ENCODE peak calls at places on chromosome 22, in seven cellular contexts. One of them, this sample, is unnamed.
A peak's percentile ranks its signal among the peaks of the same experiment; 100 is the strongest.

GRCh38 chr22:25357606-25358420 is 138.4 kb downstream of the CRYBB2 start:
- DNase-seq in lower leg skin: no peak
- DNase-seq in heart left ventricle: no peak
- DNase-seq in astrocyte of the spinal cord: no peak
- DNase-seq in HL-60: no peak
- DNase-seq in kidney: peak; percentile 46
- DNase-seq in cardiac fibroblast: no peak
- DNase-seq in this sample: peak; percentile 9

GRCh38 chr22:20153945-20154344 is 3.1 kb upstream of the CCDC188 start:
- DNase-seq in HL-60: no peak
- DNase-seq in kidney: no peak
- DNase-seq in lower leg skin: no peak
- DNase-seq in cardiac fibroblast: no peak
- DNase-seq in astrocyte of the spinal cord: no peak
- DNase-seq in heart left ventricle: no peak
- DNase-seq in this sample: no peak

GRCh38 chr22:46390652-46391301 is 55.3 kb downstream of the TRMU start:
- DNase-seq in astrocyte of the spinal cord: peak; percentile 14
- DNase-seq in lower leg skin: no peak
- DNase-seq in HL-60: no peak
- DNase-seq in kidney: peak; percentile 91
- DNase-seq in heart left ventricle: peak; percentile 63
- DNase-seq in cardiac fibroblast: peak; percentile 69
- DNase-seq in this sample: no peak

GRCh38 chr22:44188986-44189630 is 8.4 kb downstream of the PARVG start:
- DNase-seq in HL-60: no peak
- DNase-seq in heart left ventricle: no peak
- DNase-seq in lower leg skin: no peak
- DNase-seq in cardiac fibroblast: no peak
- DNase-seq in astrocyte of the spinal cord: no peak
- DNase-seq in kidney: peak; percentile 53
- DNase-seq in this sample: no peak

GRCh38 chr22:47556473-47556872 is 794.0 kb downstream of the TBC1D22A start:
- DNase-seq in cardiac fibroblast: no peak
- DNase-seq in HL-60: no peak
- DNase-seq in kidney: no peak
- DNase-seq in lower leg skin: no peak
- DNase-seq in heart left ventricle: no peak
- DNase-seq in astrocyte of the spinal cord: no peak
- DNase-seq in this sample: no peak

GRCh38 chr22:19233189-19233661 is 54.7 kb upstream of the SLC25A1 start:
- DNase-seq in kidney: no peak
- DNase-seq in cardiac fibroblast: no peak
- DNase-seq in HL-60: no peak
- DNase-seq in heart left ventricle: no peak
- DNase-seq in astrocyte of the spinal cord: no peak
- DNase-seq in lower leg skin: no peak
- DNase-seq in this sample: no peak

GRCh38 chr22:32494971-32495370 is 20.4 kb downstream of the FBXO7 start:
- DNase-seq in heart left ventricle: no peak
- DNase-seq in cardiac fibroblast: no peak
- DNase-seq in HL-60: no peak
- DNase-seq in kidney: no peak
- DNase-seq in astrocyte of the spinal cord: no peak
- DNase-seq in lower leg skin: no peak
- DNase-seq in this sample: no peak

GRCh38 chr22:47213571-47214230 is 451.3 kb downstream of the TBC1D22A start:
- DNase-seq in astrocyte of the spinal cord: no peak
- DNase-seq in cardiac fibroblast: peak; percentile 8
- DNase-seq in heart left ventricle: no peak
- DNase-seq in HL-60: peak; percentile 46
- DNase-seq in kidney: no peak
- DNase-seq in lower leg skin: no peak
- DNase-seq in this sample: no peak

GRCh38 chr22:48934446-48934845 is 893.2 kb downstream of the BRD1 start:
- DNase-seq in kidney: no peak
- DNase-seq in lower leg skin: no peak
- DNase-seq in heart left ventricle: no peak
- DNase-seq in cardiac fibroblast: no peak
- DNase-seq in astrocyte of the spinal cord: no peak
- DNase-seq in HL-60: no peak
- DNase-seq in this sample: no peak

GRCh38 chr22:19844423-19845368 is 10.0 kb downstream of the GNB1L start:
- DNase-seq in cardiac fibroblast: peak; percentile 67
- DNase-seq in lower leg skin: peak; percentile 60
- DNase-seq in kidney: peak; percentile 88
- DNase-seq in astrocyte of the spinal cord: no peak
- DNase-seq in heart left ventricle: peak; percentile 30
- DNase-seq in HL-60: peak; percentile 79
- DNase-seq in this sample: peak; percentile 82

GRCh38 chr22:48779661-48780596 is 1047.7 kb downstream of the BRD1 start:
- DNase-seq in lower leg skin: peak; percentile 4
- DNase-seq in cardiac fibroblast: no peak
- DNase-seq in astrocyte of the spinal cord: no peak
- DNase-seq in kidney: no peak
- DNase-seq in HL-60: no peak
- DNase-seq in heart left ventricle: no peak
- DNase-seq in this sample: no peak

GRCh38 chr22:38757464-38757757 is 1.6 kb upstream of the SUN2 start:
- DNase-seq in cardiac fibroblast: no peak
- DNase-seq in lower leg skin: no peak
- DNase-seq in astrocyte of the spinal cord: no peak
- DNase-seq in heart left ventricle: no peak
- DNase-seq in HL-60: no peak
- DNase-seq in kidney: peak; percentile 67
- DNase-seq in this sample: no peak
- H3K4me3 ChIP-seq in cardiac fibroblast: no peak overlapping the region
- H3K4me3 ChIP-seq in lower leg skin: no peak overlapping the region
- H3K4me3 ChIP-seq in astrocyte of the spinal cord: no peak overlapping the region
- H3K4me3 ChIP-seq in heart left ventricle: no peak overlapping the region
- H3K4me3 ChIP-seq in HL-60: peak overlapping the region; percentile 72
- H3K4me3 ChIP-seq in kidney: no peak overlapping the region
- H3K4me3 ChIP-seq in this sample: peak overlapping the region; percentile 72

DNA sequence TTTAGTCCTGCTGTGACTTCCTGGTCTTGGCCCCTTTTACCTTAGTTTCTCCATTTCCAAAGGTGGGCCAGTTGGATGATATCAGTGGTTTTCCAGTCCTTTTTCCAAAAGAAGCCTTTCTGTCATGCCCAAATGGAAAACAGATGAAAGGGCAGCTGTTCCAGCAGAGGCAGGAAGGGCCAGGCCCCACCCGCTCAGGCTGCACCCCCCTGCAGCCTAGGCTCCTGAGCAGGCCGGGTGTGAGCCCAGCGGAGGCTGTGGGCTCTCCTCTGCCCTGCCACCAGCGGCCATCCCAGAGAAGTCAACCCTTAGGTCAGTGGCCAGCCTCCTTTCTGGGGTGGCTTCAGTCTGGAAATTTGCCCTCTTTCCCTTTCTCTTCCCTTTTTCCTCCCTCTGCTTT is 32.7 kb upstream of the SUSD2 start:
- DNase-seq in HL-60: no peak
- DNase-seq in cardiac fibroblast: no peak
- DNase-seq in lower leg skin: no peak
- DNase-seq in kidney: no peak
- DNase-seq in heart left ventricle: no peak
- DNase-seq in astrocyte of the spinal cord: no peak
- DNase-seq in this sample: no peak
- TF ChIP-seq CTCF in HL-60: no peak
- TF ChIP-seq CTCF in cardiac fibroblast: no peak
- TF ChIP-seq CTCF in lower leg skin: no peak
- TF ChIP-seq CTCF in kidney: no peak
- TF ChIP-seq CTCF in heart left ventricle: no peak
- TF ChIP-seq CTCF in astrocyte of the spinal cord: no peak
- TF ChIP-seq CTCF in this sample: no peak

GRCh38 chr22:38213319-38214247 is 11.8 kb downstream of the MAFF start:
- DNase-seq in astrocyte of the spinal cord: no peak
- DNase-seq in HL-60: peak; percentile 62
- DNase-seq in lower leg skin: no peak
- DNase-seq in kidney: no peak
- DNase-seq in cardiac fibroblast: no peak
- DNase-seq in heart left ventricle: no peak
- DNase-seq in this sample: no peak
- H3K4me3 ChIP-seq in astrocyte of the spinal cord: no peak overlapping the region
- H3K4me3 ChIP-seq in HL-60: no peak overlapping the region
- H3K4me3 ChIP-seq in lower leg skin: no peak overlapping the region
- H3K4me3 ChIP-seq in kidney: no peak overlapping the region
- H3K4me3 ChIP-seq in cardiac fibroblast: no peak overlapping the region
- H3K4me3 ChIP-seq in heart left ventricle: peak overlapping the region; percentile 29
- H3K4me3 ChIP-seq in this sample: peak overlapping the region; percentile 40

GRCh38 chr22:29302681-29303465 is 3.6 kb upstream of the GAS2L1 start:
- DNase-seq in lower leg skin: no peak
- DNase-seq in cardiac fibroblast: no peak
- DNase-seq in HL-60: no peak
- DNase-seq in kidney: no peak
- DNase-seq in astrocyte of the spinal cord: no peak
- DNase-seq in heart left ventricle: no peak
- DNase-seq in this sample: no peak
- TF ChIP-seq CTCF in lower leg skin: no peak
- TF ChIP-seq CTCF in cardiac fibroblast: no peak
- TF ChIP-seq CTCF in HL-60: no peak
- TF ChIP-seq CTCF in kidney: no peak
- TF ChIP-seq CTCF in astrocyte of the spinal cord: no peak
- TF ChIP-seq CTCF in heart left ventricle: no peak
- TF ChIP-seq CTCF in this sample: no peak

GRCh38 chr22:23220485-23221350 is 40.4 kb downstream of the BCR start:
- DNase-seq in HL-60: peak; percentile 84
- DNase-seq in heart left ventricle: no peak
- DNase-seq in cardiac fibroblast: peak; percentile 87
- DNase-seq in kidney: peak; percentile 80
- DNase-seq in astrocyte of the spinal cord: no peak
- DNase-seq in lower leg skin: no peak
- DNase-seq in this sample: peak; percentile 59

GRCh38 chr22:23218053-23218866 is 38.0 kb downstream of the BCR start:
- DNase-seq in HL-60: no peak
- DNase-seq in astrocyte of the spinal cord: no peak
- DNase-seq in kidney: peak; percentile 74
- DNase-seq in cardiac fibroblast: no peak
- DNase-seq in lower leg skin: no peak
- DNase-seq in heart left ventricle: no peak
- DNase-seq in this sample: peak; percentile 48

GRCh38 chr22:23218867-23219251 is 38.5 kb downstream of the BCR start:
- DNase-seq in heart left ventricle: no peak
- DNase-seq in kidney: peak; percentile 92
- DNase-seq in HL-60: peak; percentile 76
- DNase-seq in astrocyte of the spinal cord: peak; percentile 71
- DNase-seq in cardiac fibroblast: peak; percentile 77
- DNase-seq in lower leg skin: no peak
- DNase-seq in this sample: peak; percentile 87

GRCh38 chr22:23219787-23220484 is 39.6 kb downstream of the BCR start:
- DNase-seq in HL-60: peak; percentile 89
- DNase-seq in kidney: peak; percentile 91
- DNase-seq in astrocyte of the spinal cord: peak; percentile 47
- DNase-seq in heart left ventricle: no peak
- DNase-seq in cardiac fibroblast: peak; percentile 26
- DNase-seq in lower leg skin: no peak
- DNase-seq in this sample: peak; percentile 69

DNA sequence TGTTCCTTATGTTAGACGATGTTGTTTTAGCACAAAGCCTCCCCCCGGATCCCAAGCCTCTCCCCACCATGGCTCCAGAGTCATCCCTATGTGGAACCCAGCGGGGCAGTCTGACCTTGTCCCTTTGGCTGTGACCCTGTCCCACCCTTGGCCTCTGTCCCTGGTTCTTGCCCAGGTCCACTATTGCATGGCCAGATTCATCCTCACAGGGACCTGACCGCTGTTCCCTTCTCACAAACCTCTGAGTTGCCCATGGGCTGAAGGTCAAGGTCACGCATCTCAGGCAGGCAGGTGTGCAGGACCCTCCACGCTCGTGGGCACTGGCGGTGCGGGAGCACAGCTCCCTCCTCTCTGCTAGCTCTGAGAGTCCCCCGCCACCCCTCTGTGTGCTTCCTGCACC is 39.0 kb downstream of the BCR start:
- DNase-seq in astrocyte of the spinal cord: no peak
- DNase-seq in heart left ventricle: no peak
- DNase-seq in HL-60: no peak
- DNase-seq in cardiac fibroblast: no peak
- DNase-seq in lower leg skin: no peak
- DNase-seq in kidney: peak; percentile 68
- DNase-seq in this sample: no peak
- H3K4me3 ChIP-seq in astrocyte of the spinal cord: no peak overlapping the region
- H3K4me3 ChIP-seq in heart left ventricle: peak overlapping the region; percentile 7
- H3K4me3 ChIP-seq in HL-60: no peak overlapping the region
- H3K4me3 ChIP-seq in cardiac fibroblast: no peak overlapping the region
- H3K4me3 ChIP-seq in lower leg skin: no peak overlapping the region
- H3K4me3 ChIP-seq in kidney: no peak overlapping the region
- H3K4me3 ChIP-seq in this sample: no peak overlapping the region

GRCh38 chr22:42078469-42079318 is 806 bp upstream of the SMDT1 start:
- DNase-seq in lower leg skin: no peak
- DNase-seq in HL-60: no peak
- DNase-seq in heart left ventricle: no peak
- DNase-seq in astrocyte of the spinal cord: peak; percentile 7
- DNase-seq in cardiac fibroblast: peak; percentile 42
- DNase-seq in kidney: peak; percentile 86
- DNase-seq in this sample: peak; percentile 60
- TF ChIP-seq CTCF in lower leg skin: no peak
- TF ChIP-seq CTCF in HL-60: no peak
- TF ChIP-seq CTCF in heart left ventricle: no peak
- TF ChIP-seq CTCF in astrocyte of the spinal cord: no peak
- TF ChIP-seq CTCF in cardiac fibroblast: no peak
- TF ChIP-seq CTCF in kidney: no peak
- TF ChIP-seq CTCF in this sample: no peak

DNA sequence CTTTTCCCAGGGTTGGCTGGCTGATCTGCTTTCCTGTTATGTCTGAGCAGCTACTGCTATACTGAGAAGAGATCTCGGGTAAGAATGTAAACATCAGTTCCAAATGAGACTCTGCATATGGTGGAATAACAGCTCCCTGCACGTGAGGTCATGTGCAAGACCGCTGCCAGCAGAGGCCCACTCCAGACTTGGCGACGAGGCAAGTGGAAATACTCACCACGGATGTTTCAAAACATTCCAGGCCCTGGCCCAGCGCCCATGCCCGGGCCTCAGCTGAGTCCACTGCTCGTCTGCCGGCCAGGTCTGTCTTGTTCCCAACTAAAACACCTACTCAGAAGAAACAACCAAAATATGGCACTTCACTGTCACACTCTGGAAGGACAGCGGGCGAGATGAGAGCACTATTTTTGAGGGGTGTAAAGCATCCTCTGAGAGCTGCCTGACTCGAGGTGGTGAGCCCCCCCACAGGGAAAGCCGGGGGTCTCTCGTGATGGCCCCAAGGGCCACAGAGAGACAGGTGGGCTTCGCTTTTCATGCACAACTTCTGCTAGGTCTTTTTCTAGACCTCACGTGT is 13.1 kb downstream of the IFT27 start:
- DNase-seq in kidney: peak; percentile 49
- DNase-seq in astrocyte of the spinal cord: no peak
- DNase-seq in heart left ventricle: peak; percentile 45
- DNase-seq in HL-60: no peak
- DNase-seq in cardiac fibroblast: peak; percentile 62
- DNase-seq in lower leg skin: no peak
- DNase-seq in this sample: peak; percentile 72
- H3K4me3 ChIP-seq in kidney: no peak overlapping the region
- H3K4me3 ChIP-seq in astrocyte of the spinal cord: no peak overlapping the region
- H3K4me3 ChIP-seq in heart left ventricle: no peak overlapping the region
- H3K4me3 ChIP-seq in HL-60: no peak overlapping the region
- H3K4me3 ChIP-seq in cardiac fibroblast: no peak overlapping the region
- H3K4me3 ChIP-seq in lower leg skin: no peak overlapping the region
- H3K4me3 ChIP-seq in this sample: no peak overlapping the region

DNA sequence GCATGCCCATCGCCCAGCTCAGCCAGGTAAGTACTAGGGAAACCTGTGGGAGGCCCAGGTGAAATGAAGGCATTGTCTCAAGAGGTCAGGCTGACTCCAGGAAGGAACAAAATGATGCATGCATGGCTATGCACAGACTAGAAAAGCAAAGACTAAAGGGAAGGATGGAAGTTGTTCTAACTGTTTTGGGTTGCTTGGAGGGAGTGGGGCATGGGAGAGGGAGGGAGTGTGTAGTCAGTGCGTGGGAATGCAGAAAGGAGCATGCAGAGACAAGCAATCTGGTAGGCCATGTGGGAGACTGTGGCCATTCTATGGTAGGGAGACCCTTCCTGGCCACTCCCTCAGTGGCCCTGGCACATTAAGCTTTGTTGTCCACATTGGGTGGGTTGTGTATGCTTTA is 2.9 kb downstream of the MICAL3 start:
- DNase-seq in astrocyte of the spinal cord: no peak
- DNase-seq in lower leg skin: no peak
- DNase-seq in heart left ventricle: no peak
- DNase-seq in HL-60: no peak
- DNase-seq in kidney: no peak
- DNase-seq in cardiac fibroblast: no peak
- DNase-seq in this sample: no peak
- TF ChIP-seq CTCF in astrocyte of the spinal cord: no peak
- TF ChIP-seq CTCF in lower leg skin: no peak
- TF ChIP-seq CTCF in heart left ventricle: no peak
- TF ChIP-seq CTCF in HL-60: no peak
- TF ChIP-seq CTCF in kidney: no peak
- TF ChIP-seq CTCF in cardiac fibroblast: no peak
- TF ChIP-seq CTCF in this sample: no peak